ENCODE peak calls at places on chromosomes 5 and 9, in six cellular contexts. A, T, O, R, G and L are unnamed samples.

GRCh38 chr5:117594165-117594564 is 1019.5 kb upstream of the SEMA6A start:
- DNase-seq in R (no peak), T (peak; percentile 18), G (no peak), O (no peak), A (no peak), L (peak; percentile 88)

GRCh38 chr5:151127926-151128325 is 29.7 kb downstream of the ANXA6 start:
- DNase-seq in G (no peak), O (no peak), R (no peak), T (no peak), A (no peak), L (no peak)

GRCh38 chr5:97074859-97075489 is 67.4 kb downstream of the LIX1 start:
- DNase-seq in T (no peak), G (no peak), A (no peak), O (no peak), R (no peak), L (no peak)

GRCh38 chr5:93208156-93208895 is 372.7 kb downstream of the NR2F1-AS1 start:
- DNase-seq in T (no peak), G (no peak), O (no peak), A (no peak), R (no peak), L (no peak)

GRCh38 chr5:119316116-119316515 is 39.7 kb upstream of the TNFAIP8 start:
- DNase-seq in O (no peak), R (no peak), T (no peak), G (no peak), A (no peak), L (no peak)

GRCh38 chr5:142671801-142672200 is 14.1 kb downstream of the FGF1 start:
- DNase-seq in G (peak; percentile 88), A (no peak), T (no peak), O (no peak), R (no peak), L (peak; percentile 70)

GRCh38 chr9:120386390-120387131 is 193.4 kb downstream of the CDK5RAP2 start:
- DNase-seq in G (peak; percentile 44), O (no peak), A (no peak), R (peak; percentile 89), T (no peak), L (peak; percentile 72)

GRCh38 chr5:157431544-157432200 is 28.3 kb upstream of the NIPAL4 start:
- DNase-seq in T (no peak), A (no peak), G (peak; percentile 48), O (peak; percentile 40), R (peak; percentile 34), L (peak; percentile 75)

GRCh38 chr9:121861501-121862180 is 210.2 kb downstream of the DAB2IP start:
- DNase-seq in O (peak; percentile 42), A (no peak), G (no peak), R (peak; percentile 43), T (peak; percentile 57), L (no peak)

GRCh38 chr5:173885054-173885443 is 3.1 kb upstream of the CPEB4 start:
- DNase-seq in G (no peak), R (no peak), T (no peak), A (no peak), O (no peak), L (no peak)

GRCh38 chr9:6644346-6645152 is 980 bp downstream of the GLDC start:
- DNase-seq in R (no peak), O (peak; percentile 5), T (no peak), G (no peak), A (no peak), L (no peak)

GRCh38 chr9:6641561-6641960 is 4.0 kb downstream of the GLDC start:
- DNase-seq in A (no peak), G (no peak), O (no peak), T (no peak), R (no peak), L (no peak)

GRCh38 chr9:6646028-6646636 is 603 bp upstream of the GLDC start:
- DNase-seq in A (no peak), R (peak; percentile 18), O (no peak), T (no peak), G (no peak), L (no peak)

GRCh38 chr9:6641961-6642360 is 3.6 kb downstream of the GLDC start:
- DNase-seq in T (no peak), G (no peak), R (no peak), A (no peak), O (no peak), L (no peak)

GRCh38 chr9:6645153-6646027 is at the start of gene GLDC:
- DNase-seq in T (peak; percentile 38), R (peak; percentile 90), G (no peak), A (peak; percentile 41), O (peak; percentile 79), L (no peak)
- TF ChIP-seq CTCF in T (no peak), R (peak; percentile 33), G (no peak), A (no peak), O (no peak), L (no peak)

GRCh38 chr9:125407974-125408900 is 146.6 kb downstream of the GAPVD1 start:
- DNase-seq in G (no peak), R (peak; percentile 39), T (peak; percentile 83), O (peak; percentile 89), A (peak; percentile 82), L (peak; percentile 72)
- H3K4me3 ChIP-seq in G (peak overlapping the region; percentile 61), R (peak overlapping the region; percentile 78), T (peak overlapping the region; percentile 68), O (peak overlapping the region; percentile 45), A (peak overlapping the region; percentile 58), L (peak overlapping the region; percentile 61)

GRCh38 chr5:11906495-11906894 is 2.2 kb upstream of the CTNND2 start:
- DNase-seq in T (no peak), G (no peak), O (no peak), A (no peak), R (no peak), L (no peak)
- TF ChIP-seq CTCF in T (no peak), G (no peak), O (no peak), A (no peak), R (no peak), L (no peak)

GRCh38 chr5:59591162-59591561 is 302.4 kb downstream of the PDE4D start:
- DNase-seq in A (no peak), R (no peak), O (no peak), G (no peak), T (no peak), L (no peak)
- H3K4me3 ChIP-seq in A (no peak overlapping the region), R (no peak overlapping the region), O (no peak overlapping the region), G (no peak overlapping the region), T (peak overlapping the region; percentile 77), L (no peak overlapping the region)